ENCODE peak calls at places on chromosomes 2 and 18, in six cellular contexts. L, S, U, R, N and H are unnamed samples.
A peak's percentile ranks its signal among the peaks of the same experiment; 100 is the strongest.

GRCh38 chr18:31992836-31993575 is 25.6 kb upstream of the RNF125 start:
- DNase-seq in N (no peak), S (no peak), L (no peak), R (peak; percentile 19), U (no peak), H (no peak)

GRCh38 chr2:15812187-15812830 is 128.0 kb upstream of the MYCN start:
- DNase-seq in U (no peak), S (no peak), N (no peak), R (no peak), L (no peak), H (no peak)

GRCh38 chr2:16666453-16666801 is 793 bp upstream of the CYRIA start:
- DNase-seq in R (no peak), S (no peak), U (no peak), L (no peak), N (no peak), H (no peak)

GRCh38 chr18:23689031-23689615 is at the start of gene LAMA3:
- DNase-seq in U (peak; percentile 68), S (peak; percentile 62), R (peak; percentile 41), L (no peak), N (peak; percentile 58), H (peak; percentile 51)

GRCh38 chr2:22403748-22404147 is 981.2 kb upstream of the KLHL29 start:
- DNase-seq in N (no peak), R (no peak), S (no peak), L (no peak), U (no peak), H (no peak)

GRCh38 chr2:45938649-45939511 is 287.4 kb downstream of the PRKCE start:
- DNase-seq in U (peak; percentile 66), L (no peak), N (peak; percentile 84), R (no peak), S (peak; percentile 98), H (peak; percentile 90)

GRCh38 chr2:88563134-88563533 is 64.1 kb downstream of the EIF2AK3 start:
- DNase-seq in U (no peak), R (no peak), S (no peak), L (no peak), N (no peak), H (no peak)

GRCh38 chr2:178177066-178177679 is 17.1 kb upstream of the OSBPL6 start:
- DNase-seq in S (peak; percentile 33), R (no peak), L (no peak), N (no peak), U (no peak), H (peak; percentile 72)

GRCh38 chr2:122390406-122390805 is 635.0 kb downstream of the TSN start:
- DNase-seq in N (no peak), L (no peak), U (no peak), S (peak; percentile 64), R (no peak), H (no peak)

GRCh38 chr2:32963941-32964340 is 17.2 kb downstream of the LTBP1 start:
- DNase-seq in U (no peak), L (no peak), N (no peak), R (no peak), S (no peak), H (no peak)

GRCh38 chr2:225598922-225599321 is 199.4 kb downstream of the NYAP2 start:
- DNase-seq in R (no peak), U (no peak), S (no peak), L (no peak), N (no peak), H (no peak)

GRCh38 chr2:21501344-21502027 is 377.7 kb downstream of the TDRD15 start:
- DNase-seq in N (no peak), R (no peak), S (no peak), U (no peak), L (no peak), H (no peak)

GRCh38 chr2:113276906-113277425 is 1.8 kb downstream of the PAX8 start:
- DNase-seq in R (no peak), N (no peak), U (no peak), S (no peak), L (no peak), H (no peak)

GRCh38 chr2:6780765-6781274 is 84.9 kb downstream of the CMPK2 start:
- DNase-seq in N (peak; percentile 17), R (peak; percentile 29), U (peak; percentile 36), L (no peak), S (no peak), H (no peak)

GRCh38 chr2:210553371-210553770 is 3.0 kb upstream of the CPS1 start:
- DNase-seq in U (no peak), N (no peak), R (no peak), L (no peak), S (peak; percentile 59), H (peak; percentile 30)

GRCh38 chr18:32769242-32770180 is 3.3 kb downstream of the KLHL14 start:
- DNase-seq in S (no peak), L (no peak), U (no peak), R (peak; percentile 40), N (peak; percentile 15), H (no peak)

GRCh38 chr2:119512946-119513345 is 11.3 kb downstream of the SCTR start:
- DNase-seq in N (no peak), S (no peak), L (no peak), U (no peak), R (no peak), H (no peak)

GRCh38 chr2:160322320-160322719 is 122.2 kb upstream of the ITGB6 start:
- DNase-seq in N (no peak), U (no peak), S (no peak), R (no peak), L (no peak), H (no peak)

GRCh38 chr2:112260295-112260625 is 5.4 kb upstream of the ZC3H8 start:
- DNase-seq in L (no peak), S (no peak), R (no peak), U (no peak), N (no peak), H (no peak)

GRCh38 chr2:143058795-143059194 is 70.4 kb upstream of the ARHGAP15 start:
- DNase-seq in S (no peak), L (no peak), R (no peak), U (no peak), N (no peak), H (no peak)

GRCh38 chr2:100632021-100632420 is 69.2 kb downstream of the PDCL3 start:
- DNase-seq in L (no peak), R (no peak), S (no peak), N (no peak), U (no peak), H (no peak)

GRCh38 chr18:33051397-33051796 is 278.6 kb upstream of the KLHL14 start:
- DNase-seq in U (no peak), N (peak; percentile 14), S (peak; percentile 79), L (no peak), R (no peak), H (no peak)

GRCh38 chr2:156689945-156690344 is 253.8 kb downstream of the GPD2 start:
- DNase-seq in L (no peak), N (no peak), U (no peak), R (no peak), S (no peak), H (no peak)

GRCh38 chr2:40450066-40450841 is 1.6 kb downstream of the SLC8A1 start:
- DNase-seq in R (no peak), U (no peak), N (no peak), L (no peak), S (peak; percentile 21), H (peak; percentile 13)

GRCh38 chr2:94999431-94999883 is 26.1 kb upstream of the MAL start:
- DNase-seq in R (no peak), U (no peak), S (no peak), L (no peak), N (no peak), H (no peak)